ENCODE peak calls at places on chromosomes 5 and 9, in eight cellular contexts. W, X, R, K, B, M, D and E are unnamed samples.

GRCh38 chr9:76704601-76705204 is 59.5 kb upstream of the PCA3 start:
- DNase-seq in W (no peak), X (peak; percentile 47), R (no peak), K (no peak), B (peak; percentile 98), M (peak; percentile 98), D (peak; percentile 97), E (peak; percentile 86)

GRCh38 chr9:89878687-89879086 is 273.9 kb downstream of the GADD45G start:
- DNase-seq in W (peak; percentile 76), X (no peak), R (peak; percentile 68), K (peak; percentile 70), B (no peak), M (no peak), D (no peak), E (no peak)

GRCh38 chr5:602466-603035 is 9.6 kb upstream of the CEP72 start:
- DNase-seq in W (no peak), X (no peak), R (no peak), K (no peak), B (no peak), M (no peak), D (no peak), E (no peak)

GRCh38 chr9:136312436-136312835 is 8.5 kb upstream of the CCDC187 start:
- DNase-seq in W (no peak), X (no peak), R (no peak), K (no peak), B (peak; percentile 61), M (peak; percentile 44), D (peak; percentile 55), E (no peak)

GRCh38 chr9:20835364-20836286 is 151.6 kb downstream of the FOCAD start:
- DNase-seq in W (no peak), X (no peak), R (no peak), K (no peak), B (peak; percentile 69), M (no peak), D (peak; percentile 27), E (no peak)

GRCh38 chr5:150599281-150599680 is 41.2 kb upstream of the SYNPO start:
- DNase-seq in W (no peak), X (no peak), R (no peak), K (peak; percentile 35), B (no peak), M (no peak), D (no peak), E (no peak)

GRCh38 chr9:92607088-92607487 is 62.8 kb downstream of the IPPK start:
- DNase-seq in W (no peak), X (no peak), R (peak; percentile 35), K (no peak), B (peak; percentile 85), M (peak; percentile 82), D (peak; percentile 69), E (peak; percentile 40)

GRCh38 chr9:100689635-100690034 is 111.8 kb downstream of the CAVIN4 start:
- DNase-seq in W (no peak), X (no peak), R (no peak), K (no peak), B (no peak), M (no peak), D (no peak), E (no peak)

GRCh38 chr5:165334186-165334585 is 1828.8 kb downstream of the MAT2B start:
- DNase-seq in W (no peak), X (no peak), R (no peak), K (no peak), B (peak; percentile 31), M (peak; percentile 27), D (no peak), E (no peak)

GRCh38 chr5:55188656-55189380 is 15.8 kb upstream of the CDC20B start:
- DNase-seq in W (no peak), X (no peak), R (no peak), K (no peak), B (no peak), M (no peak), D (no peak), E (no peak)

GRCh38 chr5:77311217-77311571 is 100.7 kb downstream of the PDE8B start:
- DNase-seq in W (no peak), X (no peak), R (no peak), K (no peak), B (peak; percentile 18), M (no peak), D (no peak), E (no peak)

GRCh38 chr5:76363385-76364261 is 39.5 kb upstream of the IQGAP2 start:
- DNase-seq in W (no peak), X (no peak), R (peak; percentile 46), K (no peak), B (no peak), M (no peak), D (no peak), E (no peak)

GRCh38 chr9:109311281-109311680 is 9.6 kb downstream of the EPB41L4B start:
- DNase-seq in W (no peak), X (no peak), R (no peak), K (no peak), B (peak; percentile 47), M (peak; percentile 33), D (no peak), E (no peak)

GRCh38 chr5:5414999-5415398 is 7.5 kb upstream of the ICE1 start:
- DNase-seq in W (no peak), X (no peak), R (no peak), K (no peak), B (no peak), M (no peak), D (no peak), E (no peak)

GRCh38 chr5:132008163-132008473 is 3.3 kb downstream of the ACSL6 start:
- DNase-seq in W (no peak), X (no peak), R (no peak), K (peak; percentile 49), B (no peak), M (no peak), D (no peak), E (no peak)

GRCh38 chr5:135462304-135462703 is 10.2 kb upstream of the TIFAB start:
- DNase-seq in W (peak; percentile 58), X (no peak), R (peak; percentile 46), K (peak; percentile 61), B (peak; percentile 56), M (peak; percentile 49), D (peak; percentile 44), E (no peak)

GRCh38 chr5:100505984-100506670 is 29.0 kb upstream of the FAM174A start:
- DNase-seq in W (no peak), X (peak; percentile 35), R (no peak), K (no peak), B (peak; percentile 93), M (peak; percentile 91), D (peak; percentile 92), E (peak; percentile 28)

GRCh38 chr5:27814211-27814610 is 775.8 kb upstream of the CDH9 start:
- DNase-seq in W (no peak), X (no peak), R (no peak), K (no peak), B (peak; percentile 38), M (no peak), D (no peak), E (no peak)

GRCh38 chr5:69187342-69187741 is 2.0 kb upstream of the CENPH start:
- DNase-seq in W (no peak), X (no peak), R (no peak), K (no peak), B (no peak), M (no peak), D (no peak), E (no peak)

GRCh38 chr5:169637085-169637855 is at the start of gene DOCK2:
- DNase-seq in W (peak; percentile 87), X (no peak), R (no peak), K (peak; percentile 96), B (no peak), M (no peak), D (no peak), E (no peak)

GRCh38 chr9:19920401-19920800 is 131.6 kb upstream of the SLC24A2 start:
- DNase-seq in W (no peak), X (no peak), R (no peak), K (no peak), B (no peak), M (no peak), D (no peak), E (no peak)

GRCh38 chr5:36724429-36725332 is 118.3 kb downstream of the SLC1A3 start:
- DNase-seq in W (peak; percentile 82), X (no peak), R (peak; percentile 36), K (peak; percentile 95), B (no peak), M (no peak), D (no peak), E (no peak)
- H3K4me3 ChIP-seq in W (no peak overlapping the region), X (no peak overlapping the region), R (no peak overlapping the region), K (peak overlapping the region; percentile 29), B (no peak overlapping the region), M (no peak overlapping the region), D (no peak overlapping the region), E (no peak overlapping the region)

DNA sequence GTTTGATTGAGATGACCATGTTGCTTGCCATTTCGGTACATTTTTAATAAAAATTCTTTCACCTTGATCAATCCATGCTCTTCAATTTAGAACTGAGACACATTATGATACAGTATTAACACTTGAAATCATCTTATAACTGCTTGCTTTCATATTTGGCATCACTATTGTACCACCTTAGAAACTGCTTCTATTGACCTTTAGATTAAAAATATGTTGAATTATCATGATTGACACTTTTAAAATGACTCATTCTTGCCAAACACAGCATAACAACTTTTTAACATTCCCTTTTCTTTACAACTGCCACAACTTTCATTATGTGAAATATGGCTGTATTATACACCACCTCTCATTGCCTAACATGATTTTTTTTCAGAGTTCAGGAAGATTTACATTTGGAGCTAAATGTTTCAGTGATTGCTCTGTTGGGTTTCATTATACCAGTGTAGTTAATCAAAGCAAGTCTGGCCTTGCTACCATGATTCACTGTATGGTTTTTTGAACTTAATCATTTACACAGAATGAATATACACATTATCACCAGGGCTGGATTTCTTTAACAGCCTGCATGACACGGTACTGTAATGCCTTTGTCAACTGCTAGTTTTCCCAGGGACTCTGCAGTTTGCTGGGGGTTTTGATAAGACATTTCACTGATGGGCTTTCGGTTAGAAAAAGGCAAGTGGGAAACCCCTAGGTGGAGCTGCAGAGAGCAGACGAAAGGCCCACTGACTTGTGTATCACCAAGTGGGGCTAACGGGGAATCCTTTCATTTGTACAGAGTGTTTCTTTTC is 93.6 kb upstream of the TLE4 start:
- DNase-seq in W (no peak), X (peak; percentile 8), R (no peak), K (no peak), B (peak; percentile 57), M (no peak), D (peak; percentile 14), E (no peak)
- TF ChIP-seq CTCF in W (peak; percentile 24), X (no peak), R (no peak), K (no peak), B (peak; percentile 73), M (no peak), D (peak; percentile 35), E (peak; percentile 65)

GRCh38 chr5:133969654-133970324 is 1.4 kb upstream of the C5orf15 start:
- DNase-seq in W (no peak), X (no peak), R (no peak), K (no peak), B (no peak), M (no peak), D (no peak), E (no peak)
- H3K4me3 ChIP-seq in W (no peak overlapping the region), X (no peak overlapping the region), R (no peak overlapping the region), K (peak overlapping the region; percentile 83), B (no peak overlapping the region), M (no peak overlapping the region), D (no peak overlapping the region), E (no peak overlapping the region)

DNA sequence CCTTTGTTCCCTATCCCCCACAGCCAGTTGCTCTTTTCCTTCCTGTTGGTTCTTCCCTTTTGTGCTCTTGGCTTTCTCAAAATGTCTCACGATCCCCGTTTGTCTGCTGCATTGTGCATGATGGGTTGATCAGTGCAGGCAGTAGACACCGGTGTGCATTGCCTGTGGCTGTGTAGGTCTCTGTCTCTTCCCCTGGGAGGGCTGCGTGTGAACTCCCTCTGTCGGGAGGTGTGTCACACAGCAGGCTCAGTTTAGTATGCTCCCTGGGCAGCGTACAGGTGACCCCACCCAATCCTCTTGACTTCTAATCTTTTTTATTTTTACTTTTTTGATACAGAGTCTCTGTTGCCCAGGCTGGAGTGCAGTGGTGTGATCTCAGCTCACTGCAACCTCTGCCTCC is 265.3 kb downstream of the FSTL4 start:
- DNase-seq in W (no peak), X (no peak), R (no peak), K (no peak), B (no peak), M (no peak), D (no peak), E (no peak)
- TF ChIP-seq CTCF in W (no peak), X (peak; percentile 54), R (no peak), K (no peak), B (no peak), M (no peak), D (no peak), E (no peak)